ENCODE peak calls at places on chromosome 13, in four cellular contexts. M, Z, I and N are unnamed samples.

GRCh38 chr13:51731759-51732158 is 72.2 kb downstream of the DHRS12 start:
- DNase-seq in M (no peak), I (no peak), Z (no peak), N (no peak)

GRCh38 chr13:38530492-38530891 is 156.4 kb upstream of the FREM2 start:
- DNase-seq in M (no peak), Z (no peak), I (no peak), N (no peak)

GRCh38 chr13:84037937-84038464 is 155.7 kb upstream of the SLITRK1 start:
- DNase-seq in I (no peak), M (no peak), Z (no peak), N (no peak)

GRCh38 chr13:37984357-37984756 is 114.8 kb upstream of the TRPC4 start:
- DNase-seq in M (peak; percentile 14), I (peak; percentile 16), Z (no peak), N (peak; percentile 36)

GRCh38 chr13:82070411-82070810 is 1729.5 kb upstream of the SPRY2 start:
- DNase-seq in I (no peak), Z (no peak), M (no peak), N (no peak)

GRCh38 chr13:66547685-66548084 is 682.5 kb downstream of the PCDH9 start:
- DNase-seq in M (no peak), I (no peak), Z (no peak), N (no peak)

GRCh38 chr13:34002141-34002540 is 184.2 kb downstream of the RFC3 start:
- DNase-seq in Z (no peak), I (no peak), M (no peak), N (no peak)

GRCh38 chr13:30191491-30192100 is 115.8 kb downstream of the KATNAL1 start:
- DNase-seq in M (no peak), Z (no peak), I (no peak), N (no peak)

GRCh38 chr13:37616131-37616530 is 17.6 kb upstream of the POSTN start:
- DNase-seq in M (no peak), Z (no peak), I (no peak), N (no peak)

DNA sequence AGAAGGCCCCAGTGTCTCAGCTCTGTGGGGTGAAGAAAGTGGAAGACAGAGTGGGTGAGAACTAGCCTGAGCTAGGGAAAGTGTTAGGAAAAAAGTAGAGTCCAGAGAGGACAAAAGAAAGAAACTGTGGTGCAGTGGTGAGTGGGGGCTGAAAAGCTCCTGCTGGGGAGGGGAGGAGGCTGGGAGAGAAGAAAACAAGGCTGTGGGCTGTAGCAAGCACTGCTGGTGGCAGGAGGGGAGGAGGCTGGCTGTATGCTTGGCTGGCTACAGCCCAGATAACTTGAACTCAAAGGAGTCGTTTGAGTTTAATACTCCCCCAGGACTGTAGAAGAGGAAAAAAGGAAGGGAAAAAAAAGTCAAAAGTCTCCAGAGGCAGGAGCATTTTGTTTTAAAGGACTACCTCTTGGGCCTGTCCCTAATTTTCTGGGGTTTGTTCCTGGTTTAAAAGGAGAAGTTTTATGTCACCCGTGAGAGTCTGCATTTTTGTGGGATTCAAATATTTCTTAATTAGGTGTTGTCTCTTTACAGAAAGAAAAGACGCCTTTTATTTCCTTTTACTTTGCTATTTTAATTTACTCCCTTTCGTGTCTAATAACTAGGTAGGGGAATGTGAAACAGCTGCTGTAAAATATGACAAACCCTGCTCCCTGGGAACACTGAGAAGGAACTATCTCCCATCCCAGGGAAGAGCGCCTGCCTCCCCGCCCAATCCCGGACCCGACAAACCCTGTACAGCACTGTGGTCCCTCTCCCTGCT is 21.7 kb downstream of the ZIC5 start:
- DNase-seq in I (no peak), M (no peak), Z (no peak), N (no peak)
- TF ChIP-seq CREB1 in I (no peak), M (no peak), Z (no peak), N (no peak)

GRCh38 chr13:101264931-101265330 is 151.4 kb downstream of the NALCN start:
- DNase-seq in M (no peak), I (no peak), Z (no peak), N (no peak)

GRCh38 chr13:101271681-101272245 is 144.5 kb downstream of the NALCN start:
- DNase-seq in Z (no peak), M (no peak), I (no peak), N (no peak)

GRCh38 chr13:101262306-101262705 is 154.0 kb downstream of the NALCN start:
- DNase-seq in M (no peak), I (no peak), Z (no peak), N (no peak)

GRCh38 chr13:101267656-101268055 is 148.7 kb downstream of the NALCN start:
- DNase-seq in M (no peak), Z (no peak), I (no peak), N (no peak)

DNA sequence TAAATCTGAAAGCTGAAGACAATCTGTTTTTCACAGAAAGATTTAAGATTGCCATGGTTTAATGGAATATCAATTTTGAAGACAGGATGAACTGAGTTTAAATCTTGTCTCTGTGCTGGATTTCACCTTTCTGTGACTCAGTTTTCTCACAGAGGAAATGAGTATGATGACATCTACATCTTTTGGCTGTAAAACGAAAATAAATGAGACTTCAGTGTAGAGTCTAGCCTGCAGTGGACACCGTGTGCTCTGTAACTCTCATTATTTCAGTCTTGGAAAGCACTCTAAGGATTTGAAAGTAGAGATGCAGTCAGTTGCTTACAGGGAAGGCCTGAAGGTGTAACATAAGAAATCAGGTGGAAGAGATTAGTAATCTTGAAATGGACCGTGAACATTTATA is 150.4 kb downstream of the NALCN start:
- DNase-seq in M (no peak), I (no peak), Z (no peak), N (no peak)
- TF ChIP-seq ESRRA in M (no peak), I (no peak), Z (no peak), N (no peak)

DNA sequence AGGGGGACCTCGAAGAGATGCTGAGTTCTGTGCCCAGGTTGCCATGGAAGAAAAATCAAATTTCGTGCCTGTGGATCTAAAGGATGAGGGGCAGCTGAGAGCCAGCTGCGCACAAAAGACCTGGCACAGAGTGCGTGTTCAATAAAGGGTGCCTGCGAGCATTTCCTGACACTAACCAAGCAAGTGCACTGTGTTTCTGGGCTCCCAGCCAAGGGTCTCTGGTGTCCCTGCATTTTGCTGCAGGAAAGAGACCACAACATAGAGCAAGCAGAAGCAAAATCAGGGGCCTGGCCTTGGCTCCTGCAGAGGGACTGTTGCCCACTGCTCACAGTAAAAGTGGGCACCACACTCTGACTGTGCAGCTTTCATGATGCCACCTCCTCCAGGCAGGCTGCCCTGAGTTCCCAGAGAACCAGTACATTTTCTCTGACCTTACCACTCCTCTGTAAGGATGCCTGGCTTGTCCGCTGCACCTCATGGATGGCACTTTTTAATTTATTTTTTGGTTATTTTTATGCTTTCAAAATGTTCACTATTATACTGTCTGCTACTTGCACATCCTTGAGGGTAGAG is 70.8 kb upstream of the GPR12 start:
- DNase-seq in I (no peak), M (no peak), Z (no peak), N (no peak)
- TF ChIP-seq CREB1 in I (no peak), M (no peak), Z (no peak), N (no peak)

GRCh38 chr13:94674609-94675348 is 37.6 kb downstream of the SOX21 start:
- DNase-seq in M (peak; percentile 59), I (peak; percentile 78), Z (no peak), N (peak; percentile 78)
- TF ChIP-seq ESRRA in M (no peak), I (no peak), Z (no peak), N (no peak)

GRCh38 chr13:44971656-44972595 is 17.3 kb downstream of the NUFIP1 start:
- DNase-seq in Z (no peak), M (no peak), I (no peak), N (no peak)
- TF ChIP-seq CREB1 in Z (no peak), M (no peak), I (no peak), N (no peak)

DNA sequence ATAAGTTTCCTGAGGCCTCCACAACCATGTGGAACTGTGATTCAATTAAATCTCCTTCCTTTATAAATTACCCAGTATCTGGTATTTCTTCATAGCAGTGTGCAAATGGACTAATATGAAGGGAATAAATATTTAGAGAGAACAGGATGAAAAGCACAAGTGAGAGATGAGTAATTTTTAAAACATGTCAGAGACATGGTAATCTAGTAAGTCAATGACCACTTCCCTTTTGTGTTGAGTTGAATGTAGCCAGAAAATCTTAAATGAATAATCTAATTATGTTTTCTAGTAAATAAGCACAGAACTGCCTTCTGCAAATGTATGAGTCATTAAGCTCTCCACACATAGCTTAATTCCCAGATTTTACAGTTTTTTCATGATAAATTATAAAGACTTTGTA is 524.1 kb upstream of the SLITRK5 start:
- DNase-seq in I (no peak), Z (no peak), M (no peak), N (no peak)
- TF ChIP-seq ESRRA in I (no peak), Z (no peak), M (no peak), N (no peak)

DNA sequence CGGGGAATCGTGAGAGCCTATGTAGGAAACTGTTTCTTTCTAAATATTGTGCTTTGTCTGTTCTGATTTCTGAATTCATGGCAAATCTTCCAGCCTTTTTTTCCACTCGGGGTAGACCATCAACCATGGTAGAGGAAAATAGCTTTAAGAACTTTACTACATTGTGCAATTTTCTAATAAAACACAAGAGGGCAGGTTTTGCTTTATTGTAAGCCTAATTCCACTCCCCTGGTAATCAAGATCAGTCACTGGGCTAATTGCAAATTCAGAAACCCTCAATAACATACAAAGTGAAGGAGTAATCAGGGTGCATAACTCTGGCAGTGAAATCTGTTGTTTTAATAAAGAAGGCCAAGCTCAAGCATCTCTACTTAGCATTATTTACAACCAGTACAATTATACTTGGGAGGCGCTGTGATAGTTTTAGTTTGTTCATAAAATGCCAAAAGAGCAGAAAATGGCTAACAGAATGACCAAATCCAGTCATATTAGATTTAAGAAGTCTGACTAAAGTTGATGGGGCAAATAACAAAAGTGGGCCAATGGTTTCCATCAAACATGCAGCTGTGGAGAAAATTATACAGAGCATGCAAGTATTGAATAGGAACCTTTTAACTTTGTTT is 43.8 kb downstream of the DCT start:
- DNase-seq in I (peak; percentile 40), M (peak; percentile 27), Z (no peak), N (no peak)
- TF ChIP-seq CREB1 in I (no peak), M (no peak), Z (no peak), N (no peak)

DNA sequence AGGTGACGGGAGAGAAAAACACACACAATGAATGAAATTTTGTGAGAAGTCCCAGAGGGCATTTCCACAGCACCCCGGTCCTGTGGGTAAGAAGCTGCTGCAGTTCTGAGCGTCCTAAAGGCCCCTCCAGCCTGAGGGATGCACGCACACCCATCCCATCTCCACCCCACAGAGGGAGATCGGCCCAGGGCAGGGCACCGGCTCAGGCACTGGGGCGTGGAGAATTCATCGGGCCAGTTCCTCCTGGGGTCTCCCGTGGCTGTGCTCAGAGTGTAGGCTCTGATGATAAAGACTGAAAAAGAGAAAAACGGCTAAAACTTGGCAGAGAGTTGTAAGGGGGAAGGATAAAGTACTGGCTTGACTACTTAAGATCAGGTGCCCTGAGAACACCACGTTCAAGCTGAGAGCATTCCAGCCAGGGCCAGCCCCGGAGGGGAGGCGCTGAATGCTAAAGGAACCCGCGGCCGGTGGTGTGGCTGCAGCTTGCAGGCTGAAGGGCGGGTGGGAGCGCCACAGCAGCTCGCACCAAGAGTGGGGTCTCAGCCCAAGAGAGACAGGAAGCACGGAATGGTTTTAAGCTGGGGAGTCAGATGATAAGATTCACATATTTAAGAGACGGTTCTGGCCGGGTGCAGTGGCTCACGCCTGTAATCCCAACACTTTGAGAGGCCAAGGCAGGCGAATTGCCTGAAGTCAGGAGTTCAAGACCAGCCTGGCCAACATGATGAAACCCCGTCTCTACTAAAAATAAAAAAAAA is 121.9 kb upstream of the SPACA7 start:
- DNase-seq in Z (no peak), M (no peak), I (no peak), N (no peak)
- TF ChIP-seq ESRRA in Z (no peak), M (no peak), I (no peak), N (no peak)

GRCh38 chr13:102392810-102393209 is 9.0 kb downstream of the FGF14 start:
- DNase-seq in M (no peak), I (no peak), Z (no peak), N (no peak)
- TF ChIP-seq CREB1 in M (no peak), I (no peak), Z (no peak), N (no peak)